ENCODE peak calls at places on chromosomes 11 and 22, in four cellular contexts. U is K562, J is GM12878, K is HepG2. L is an unnamed sample.

GRCh38 chr11:64104632-64105031 is 61.3 kb downstream of the MACROD1 start:
- DNase-seq in K (no peak), J (no peak), U (no peak), L (no peak)

GRCh38 chr11:122584670-122585069 is 70.9 kb upstream of the UBASH3B start:
- DNase-seq in U (no peak), J (no peak), K (no peak), L (no peak)

GRCh38 chr11:42764936-42765335 is 546.9 kb upstream of the API5 start:
- DNase-seq in K (no peak), J (no peak), U (no peak), L (no peak)

GRCh38 chr22:31296258-31296657 is 4.0 kb upstream of the PIK3IP1 start:
- DNase-seq in U (no peak), J (no peak), K (no peak), L (no peak)

GRCh38 chr22:27238935-27239510 is 562.5 kb downstream of the MN1 start:
- DNase-seq in J (no peak), U (peak), K (no peak), L (no peak)

GRCh38 chr11:116958246-116958645 is 120.8 kb upstream of the APOA1 start:
- DNase-seq in J (no peak), U (no peak), K (no peak), L (no peak)

GRCh38 chr11:95674669-95675358 is 114.8 kb downstream of the FAM76B start:
- DNase-seq in U (no peak), J (no peak), K (no peak), L (no peak)

GRCh38 chr11:108210441-108210840 is 12.0 kb downstream of the NPAT start:
- DNase-seq in K (no peak), J (no peak), U (no peak), L (no peak)

GRCh38 chr11:77402218-77402556 is 71.7 kb downstream of the PAK1 start:
- DNase-seq in J (no peak), K (no peak), U (no peak), L (no peak)

GRCh38 chr11:111406589-111406988 is 27.5 kb upstream of the POU2AF1 start:
- DNase-seq in J (no peak), K (no peak), U (no peak), L (no peak)

GRCh38 chr11:115760528-115760837 is 256.3 kb upstream of the CADM1 start:
- DNase-seq in K (no peak), J (no peak), U (no peak), L (no peak)

GRCh38 chr11:69870772-69871171 is 51.6 kb upstream of the FGF3 start:
- DNase-seq in U (no peak), J (no peak), K (no peak), L (no peak)

GRCh38 chr11:65814131-65814959 is 19.4 kb upstream of the SNX32 start:
- DNase-seq in J (no peak), U (no peak), K (no peak), L (no peak)

GRCh38 chr22:30265851-30266444 is 703 bp downstream of the OSM start:
- DNase-seq in K (no peak), J (no peak), U (peak), L (no peak)

GRCh38 chr11:97514446-97514845 is 1124.6 kb downstream of the JRKL start:
- DNase-seq in K (no peak), J (no peak), U (no peak), L (no peak)

GRCh38 chr22:47166446-47167016 is 404.1 kb downstream of the TBC1D22A start:
- DNase-seq in U (no peak), K (no peak), J (no peak), L (no peak)

GRCh38 chr11:126917531-126918204 is 82.9 kb downstream of the KIRREL3 start:
- DNase-seq in K (no peak), J (peak), U (no peak), L (no peak)

GRCh38 chr11:103608566-103608965 is 427.9 kb upstream of the DDI1 start:
- DNase-seq in J (no peak), K (no peak), U (no peak), L (no peak)

GRCh38 chr11:69307421-69307820 is 13.5 kb downstream of the MYEOV start:
- DNase-seq in K (no peak), J (no peak), U (no peak), L (no peak)

GRCh38 chr11:125564357-125564756 is 4.9 kb upstream of the EI24 start:
- DNase-seq in K (peak), J (no peak), U (no peak), L (no peak)

GRCh38 chr11:102410382-102410784 is 42.2 kb downstream of the TMEM123 start:
- DNase-seq in K (no peak), J (no peak), U (no peak), L (no peak)

GRCh38 chr22:38243007-38243775 is 29.6 kb downstream of the TMEM184B start:
- DNase-seq in K (peak), J (no peak), U (no peak), L (no peak)

GRCh38 chr11:59182457-59183151 is 10.7 kb downstream of the DTX4 start:
- DNase-seq in U (peak), J (no peak), K (peak), L (no peak)

GRCh38 chr22:19497245-19497644 is 17.5 kb downstream of the CDC45 start:
- DNase-seq in U (peak), J (no peak), K (no peak), L (no peak)

GRCh38 chr11:10305262-10305963 is 540 bp downstream of the ADM start:
- DNase-seq in K (peak), U (no peak), J (no peak), L (peak)

GRCh38 chr11:68840661-68841653 is 759 bp downstream of the CPT1A start:
- DNase-seq in J (no peak), K (no peak), U (peak), L (no peak)

GRCh38 chr22:32733196-32733595 is 68.3 kb upstream of the TIMP3 start:
- DNase-seq in U (no peak), K (no peak), J (no peak), L (no peak)

GRCh38 chr11:92159931-92160330 is 64.7 kb upstream of the FAT3 start:
- DNase-seq in J (no peak), U (no peak), K (no peak), L (no peak)

GRCh38 chr11:19723572-19724342 is 11.1 kb downstream of the NAV2 start:
- DNase-seq in U (no peak), J (no peak), K (peak), L (no peak)

GRCh38 chr11:48087974-48088681 is 107.8 kb downstream of the PTPRJ start:
- DNase-seq in U (no peak), K (peak), J (no peak), L (no peak)

GRCh38 chr11:67499808-67500793 is 5.1 kb downstream of the PITPNM1 start:
- DNase-seq in K (no peak), J (no peak), U (no peak), L (no peak)

GRCh38 chr22:32723632-32724031 is 77.9 kb upstream of the TIMP3 start:
- DNase-seq in U (no peak), J (peak), K (no peak), L (no peak)

GRCh38 chr22:44776535-44777363 is 24.4 kb downstream of the ARHGAP8 start:
- DNase-seq in U (no peak), J (no peak), K (no peak), L (no peak)

DNA sequence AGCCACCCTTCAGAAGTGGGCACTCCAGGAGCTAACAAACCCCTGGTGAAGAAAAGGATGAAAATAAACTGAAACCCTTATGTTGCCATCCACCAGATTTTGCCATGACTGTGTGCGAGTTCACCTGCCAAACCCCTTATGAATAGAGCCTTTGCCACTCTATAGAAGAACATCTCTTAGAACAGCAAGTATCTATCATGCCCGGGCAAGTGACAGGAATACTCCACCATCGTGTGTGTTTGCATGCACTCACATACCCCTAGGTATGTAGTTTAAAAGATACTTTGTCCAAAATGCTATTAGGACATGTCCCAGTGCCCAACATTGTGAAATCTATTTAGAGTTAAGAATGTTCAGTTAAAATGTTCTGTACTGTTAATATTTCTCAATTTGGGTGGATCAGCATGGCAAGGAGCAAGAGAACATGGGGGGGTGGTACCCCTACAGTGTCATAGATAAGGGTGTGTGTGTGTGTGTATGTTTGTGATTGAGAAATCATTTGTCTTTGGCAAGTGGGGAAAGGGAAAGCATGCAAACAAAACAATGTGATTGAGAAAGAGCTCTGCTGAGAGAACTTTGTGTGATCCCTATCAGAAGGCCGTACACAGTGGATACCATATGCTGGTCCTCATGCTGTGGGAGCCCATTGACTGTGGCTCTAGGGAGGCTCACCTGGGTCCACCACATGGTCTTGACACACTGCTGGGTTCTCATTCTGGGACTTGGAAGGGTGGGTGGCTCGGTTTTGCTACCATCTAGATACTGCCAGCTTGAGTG is 94.9 kb downstream of the ZBTB16 start:
- DNase-seq in U (no peak), K (peak), J (no peak), L (no peak)
- TF ChIP-seq FOXK2 in U (no peak), K (no peak), J (no peak), L (no peak)

DNA sequence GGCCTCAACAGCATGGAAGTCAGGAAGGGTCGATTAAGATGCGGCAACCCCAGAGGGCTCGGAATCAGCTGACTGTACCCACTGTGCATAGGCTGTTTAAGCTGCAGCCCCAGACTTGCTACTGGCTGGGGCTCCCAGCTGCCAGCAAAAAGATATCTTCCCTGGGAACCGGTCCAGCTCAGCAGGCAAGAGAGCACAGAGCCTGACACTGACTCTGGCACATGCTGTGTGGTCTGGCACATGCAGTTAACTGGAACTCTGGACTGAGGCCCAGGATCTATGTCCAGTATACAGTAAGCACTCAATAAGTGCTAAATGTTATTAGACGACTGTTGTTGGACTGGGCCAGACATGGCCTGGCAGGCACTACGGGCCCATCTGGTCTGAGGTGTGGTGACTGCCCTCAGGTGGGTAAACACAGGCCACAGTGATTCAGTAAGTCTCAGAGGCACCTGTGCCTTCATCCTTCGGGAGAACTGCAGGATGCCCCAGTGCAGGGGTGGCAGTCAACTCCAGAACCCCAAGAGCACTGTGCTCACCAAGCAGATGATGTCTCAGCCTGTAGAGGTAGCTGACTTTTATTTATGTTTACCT is 87.6 kb downstream of the LARGE1 start:
- DNase-seq in K (no peak), J (no peak), U (no peak), L (no peak)
- TF ChIP-seq TARDBP in K (no peak), J (no peak), U (no peak), L (no peak)

DNA sequence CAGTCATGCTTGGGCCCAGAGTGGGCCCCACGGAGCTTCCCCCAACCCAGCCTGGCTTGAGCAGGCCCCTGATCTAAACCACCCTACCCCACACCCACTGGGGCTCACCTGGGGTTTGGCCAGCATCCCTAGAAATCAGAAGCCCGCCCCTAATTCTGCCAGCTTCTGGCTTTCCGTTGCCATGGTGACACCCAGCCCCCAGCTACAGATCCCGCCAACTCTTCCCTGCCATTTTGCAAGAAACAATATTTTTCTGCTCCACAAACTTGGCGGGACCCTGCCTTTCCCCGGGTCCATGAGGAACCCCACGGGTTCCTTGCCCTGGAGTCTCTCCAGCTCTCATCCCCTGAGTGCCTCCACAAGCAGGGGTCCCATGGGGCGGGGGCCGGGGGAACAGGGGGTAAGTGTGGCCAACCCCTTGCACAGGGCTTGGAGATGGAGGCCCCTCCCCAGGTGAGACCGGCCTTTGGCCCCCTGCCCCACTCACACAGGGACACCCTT is 90.0 kb downstream of the CDKN1C start:
- DNase-seq in J (no peak), K (no peak), U (no peak), L (no peak)
- TF ChIP-seq FOXK2 in J (no peak), K (no peak), U (no peak), L (no peak)

GRCh38 chr11:34413263-34413662 is 25.5 kb upstream of the CAT start:
- DNase-seq in K (no peak), J (no peak), U (no peak), L (no peak)

GRCh38 chr11:34416746-34417145 is 22.0 kb upstream of the CAT start:
- DNase-seq in U (no peak), K (no peak), J (no peak), L (no peak)

GRCh38 chr11:34417203-34417602 is 21.5 kb upstream of the CAT start:
- DNase-seq in U (no peak), J (no peak), K (no peak), L (no peak)

GRCh38 chr11:34415538-34415937 is 23.2 kb upstream of the CAT start:
- DNase-seq in J (no peak), K (peak), U (no peak), L (no peak)

DNA sequence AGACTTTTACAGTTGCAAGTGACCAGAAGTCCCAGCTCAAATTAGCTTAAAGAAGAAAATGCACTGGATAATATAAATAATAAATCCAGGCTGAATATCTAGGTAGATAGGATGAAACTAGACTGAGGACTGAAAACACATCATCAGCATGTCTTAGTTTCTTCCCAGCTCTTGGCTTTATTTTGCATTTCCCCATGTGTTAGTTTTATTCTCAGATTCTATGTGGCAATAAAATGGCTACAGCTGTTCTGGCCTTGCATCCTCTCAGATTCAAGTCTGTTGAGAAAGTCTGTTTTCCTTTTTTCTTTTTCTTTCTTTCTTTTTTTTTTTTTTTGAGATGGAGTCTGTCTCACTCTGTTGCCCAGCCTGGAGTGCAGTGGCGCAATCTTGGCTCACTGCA is 22.6 kb upstream of the CAT start:
- DNase-seq in U (no peak), K (no peak), J (no peak), L (no peak)
- TF ChIP-seq TARDBP in U (no peak), K (no peak), J (no peak), L (no peak)

GRCh38 chr11:74134661-74135515 is 35.9 kb downstream of the C2CD3 start:
- DNase-seq in U (no peak), K (no peak), J (no peak), L (no peak)
- TF ChIP-seq FOXK2 in U (no peak), K (no peak), J (no peak), L (no peak)

GRCh38 chr22:43432883-43433415 is 21.1 kb downstream of the MPPED1 start:
- DNase-seq in J (no peak), K (no peak), U (no peak), L (no peak)

GRCh38 chr22:43429426-43429825 is 17.6 kb downstream of the MPPED1 start:
- DNase-seq in K (no peak), J (no peak), U (no peak), L (no peak)

GRCh38 chr22:43433451-43433850 is 21.6 kb downstream of the MPPED1 start:
- DNase-seq in K (no peak), J (no peak), U (no peak), L (no peak)

GRCh38 chr22:43433904-43434600 is 22.2 kb downstream of the MPPED1 start:
- DNase-seq in K (no peak), J (no peak), U (no peak), L (no peak)

GRCh38 chr22:43431821-43432554 is 20.2 kb downstream of the MPPED1 start:
- DNase-seq in U (no peak), J (no peak), K (no peak), L (no peak)
- TF ChIP-seq TARDBP in U (no peak), J (no peak), K (no peak), L (no peak)

DNA sequence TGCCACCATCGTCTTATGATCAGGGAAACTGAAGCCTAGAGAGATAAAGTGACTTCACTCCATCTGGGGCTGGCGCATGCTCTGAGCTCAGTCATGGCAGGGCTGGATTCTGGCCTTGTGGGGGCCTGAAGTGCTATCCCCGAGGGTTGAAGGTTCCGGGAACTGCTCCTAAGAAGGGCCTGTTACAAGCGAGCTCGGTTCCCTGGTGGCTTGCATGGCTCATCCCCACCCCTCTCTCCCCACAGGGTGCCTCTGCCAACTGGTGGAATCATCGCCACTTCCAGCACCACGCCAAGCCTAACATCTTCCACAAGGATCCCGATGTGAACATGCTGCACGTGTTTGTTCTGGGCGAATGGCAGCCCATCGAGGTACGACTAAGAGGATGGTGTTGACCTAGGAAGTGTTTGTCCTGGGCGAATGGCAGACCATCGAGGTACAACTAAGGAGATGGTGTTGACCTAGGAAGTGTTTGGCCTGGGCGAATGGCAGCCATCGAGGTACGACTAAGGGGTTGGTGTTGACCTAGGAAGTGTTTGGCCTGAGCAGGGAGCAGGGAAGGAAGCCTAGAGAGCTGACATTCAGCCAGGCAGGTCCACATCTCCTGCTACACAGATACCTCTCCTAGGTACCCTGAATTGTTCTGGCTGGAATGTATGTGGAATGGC is 19.9 kb downstream of the FADS2 start:
- DNase-seq in K (no peak), J (no peak), U (no peak), L (no peak)
- TF ChIP-seq FOXK2 in K (no peak), J (no peak), U (no peak), L (no peak)

L was measured in HEK293T.